ENCODE peak calls at places on chromosomes 1 and 21, in seven cellular contexts. V is fibroblast of gingiva; S is HEK293T; U is NCI-H1092 treated with DMSO at 0.1 percent for 48 hours; I is heart right ventricle; N is central memory CD4-positive, alpha-beta T cell; G is stomach. D is an unnamed sample.

GRCh38 chr1:231613419-231614349 is 12.9 kb upstream of the DISC1 start:
- DNase-seq in V (no peak), S (no peak), U (no peak), I (no peak), N (no peak), G (no peak), D (no peak)

GRCh38 chr1:20250346-20250989 is 40.2 kb upstream of the VWA5B1 start:
- DNase-seq in V (no peak), S (no peak), U (peak; percentile 95), I (peak; percentile 8), N (no peak), G (peak; percentile 57), D (no peak)

GRCh38 chr1:116919802-116920201 is 10.1 kb downstream of the PTGFRN start:
- DNase-seq in V (no peak), S (no peak), U (peak; percentile 41), I (peak; percentile 21), N (no peak), G (no peak), D (no peak)

GRCh38 chr1:115052454-115053083 is 22.9 kb downstream of the TSHB start:
- DNase-seq in V (peak; percentile 32), S (peak; percentile 76), U (peak; percentile 55), I (peak; percentile 35), N (peak; percentile 50), G (peak; percentile 77), D (peak; percentile 53)

GRCh38 chr1:87950369-87950768 is 621.7 kb downstream of the LMO4 start:
- DNase-seq in V (no peak), S (no peak), U (peak; percentile 27), I (no peak), N (no peak), G (no peak), D (peak; percentile 3)

GRCh38 chr1:45348966-45349677 is 8.9 kb upstream of the MUTYH start:
- DNase-seq in V (peak; percentile 67), S (no peak), U (no peak), I (peak; percentile 32), N (no peak), G (no peak), D (peak; percentile 96)

GRCh38 chr1:51266791-51267190 is 30.7 kb downstream of the RNF11 start:
- DNase-seq in V (no peak), S (no peak), U (no peak), I (no peak), N (no peak), G (no peak), D (no peak)

GRCh38 chr1:167171286-167171929 is 49.3 kb upstream of the POU2F1 start:
- DNase-seq in V (peak; percentile 13), S (no peak), U (no peak), I (no peak), N (no peak), G (no peak), D (peak; percentile 89)

GRCh38 chr1:189803364-189803763 is 674.3 kb downstream of the BRINP3 start:
- DNase-seq in V (no peak), S (peak; percentile 10), U (no peak), I (no peak), N (no peak), G (no peak), D (no peak)

GRCh38 chr1:40059292-40059959 is 18.9 kb downstream of the CAP1 start:
- DNase-seq in V (no peak), S (no peak), U (no peak), I (no peak), N (peak; percentile 37), G (no peak), D (no peak)

GRCh38 chr21:33587792-33588484 is 546 bp downstream of the DONSON start:
- DNase-seq in V (peak; percentile 24), S (peak; percentile 34), U (peak; percentile 51), I (peak; percentile 26), N (no peak), G (peak; percentile 34), D (peak; percentile 30)

GRCh38 chr1:202084791-202085681 is 37.7 kb upstream of the GPR37L1 start:
- DNase-seq in V (no peak), S (peak; percentile 8), U (peak; percentile 83), I (no peak), N (no peak), G (peak; percentile 62), D (peak; percentile 3)

GRCh38 chr1:25815208-25816111 is 4.3 kb upstream of the MTFR1L start:
- DNase-seq in V (no peak), S (no peak), U (no peak), I (no peak), N (no peak), G (no peak), D (no peak)